ENCODE peak calls at places on chromosomes 13 and 19, in five cellular contexts. K, S, X, W and U are unnamed samples.

GRCh38 chr19:13291913-13292312 is 141.7 kb downstream of the IER2 start:
- DNase-seq in W (no peak), S (no peak), X (no peak), K (no peak), U (no peak)

GRCh38 chr13:91572944-91573535 is 174.6 kb downstream of the GPC5 start:
- DNase-seq in S (no peak), K (no peak), W (no peak), X (no peak), U (no peak)

GRCh38 chr13:22082030-22082429 is 411.2 kb downstream of the FGF9 start:
- DNase-seq in K (no peak), X (no peak), W (no peak), S (no peak), U (no peak)

GRCh38 chr13:83738407-83738806 is 143.9 kb downstream of the SLITRK1 start:
- DNase-seq in W (no peak), S (no peak), K (no peak), X (no peak), U (no peak)

GRCh38 chr13:113002206-113002821 is 33.3 kb downstream of the MCF2L start:
- DNase-seq in W (no peak), S (no peak), X (no peak), K (peak), U (no peak)

GRCh38 chr19:47215581-47215980 is 15.4 kb downstream of the BBC3 start:
- DNase-seq in W (no peak), S (no peak), K (no peak), X (no peak), U (no peak)

GRCh38 chr19:52535831-52536800 is 8.6 kb downstream of the ZNF808 start:
- DNase-seq in X (no peak), K (peak), W (peak), S (peak), U (peak)

GRCh38 chr19:51016798-51017683 is 2.5 kb downstream of the KLK10 start:
- DNase-seq in K (peak), W (no peak), X (peak), S (peak), U (no peak)

GRCh38 chr19:29665826-29666633 is 769 bp downstream of the PLEKHF1 start:
- DNase-seq in K (no peak), S (no peak), W (no peak), X (no peak), U (no peak)

GRCh38 chr19:37997911-37998344 is 90.9 kb downstream of the SIPA1L3 start:
- DNase-seq in S (no peak), K (no peak), W (peak), X (peak), U (peak)

GRCh38 chr13:97334690-97335089 is 99.3 kb upstream of the RAP2A start:
- DNase-seq in S (no peak), W (no peak), K (no peak), X (no peak), U (no peak)

GRCh38 chr19:18419699-18420460 is 682 bp downstream of the SSBP4 start:
- DNase-seq in X (no peak), W (no peak), S (no peak), K (no peak), U (no peak)

GRCh38 chr19:34667349-34668076 is 9.4 kb downstream of the SCGB2B2 start:
- DNase-seq in K (no peak), W (no peak), X (no peak), S (no peak), U (no peak)

GRCh38 chr19:41341669-41342490 is 11.8 kb downstream of the TGFB1 start:
- DNase-seq in K (no peak), W (no peak), X (no peak), S (no peak), U (no peak)

GRCh38 chr19:6103217-6103644 is 7.1 kb downstream of the RFX2 start:
- DNase-seq in K (no peak), X (no peak), W (peak), S (no peak), U (peak)

GRCh38 chr19:46416077-46416709 is 2.8 kb upstream of the CCDC8 start:
- DNase-seq in K (peak), W (no peak), S (no peak), X (peak), U (peak)

GRCh38 chr19:38134538-38135149 is 89.4 kb downstream of the DPF1 start:
- DNase-seq in S (no peak), X (no peak), W (no peak), K (no peak), U (no peak)

GRCh38 chr19:34274827-34275625 is 20.7 kb downstream of the GARRE1 start:
- DNase-seq in K (no peak), W (peak), S (no peak), X (peak), U (peak)